ENCODE peak calls at places on chromosomes 1 and 21, in eight cellular contexts. I is cardiac fibroblast, A is esophagus muscularis mucosa, V is MM.1S, B is breast epithelium, W is upper lobe of right lung, X is H7, F is aorta. U is an unnamed sample.

GRCh38 chr1:54850737-54851136 is 36.3 kb downstream of the DHCR24 start:
- DNase-seq in V (no peak), I (peak; percentile 97), X (no peak), B (no peak), W (no peak), A (no peak), F (peak; percentile 61), U (no peak)

GRCh38 chr1:241900381-241900780 is 52.4 kb downstream of the EXO1 start:
- DNase-seq in I (no peak), V (no peak), W (no peak), F (no peak), B (no peak), A (peak; percentile 8), X (no peak), U (no peak)

GRCh38 chr1:229410370-229410691 is 23.6 kb downstream of the ACTA1 start:
- DNase-seq in X (no peak), W (no peak), F (no peak), A (no peak), V (no peak), B (no peak), I (no peak), U (no peak)

GRCh38 chr21:45162115-45162514 is 87.7 kb downstream of the ADARB1 start:
- DNase-seq in V (no peak), X (peak; percentile 13), F (no peak), I (no peak), W (no peak), A (peak; percentile 39), B (no peak), U (no peak)

GRCh38 chr1:26126321-26127084 is 14.9 kb downstream of the PDIK1L start:
- DNase-seq in I (peak; percentile 60), B (no peak), X (no peak), F (no peak), W (no peak), V (peak; percentile 93), A (no peak), U (peak; percentile 97)

GRCh38 chr1:145872421-145872891 is 13.2 kb downstream of the ANKRD35 start:
- DNase-seq in A (no peak), V (no peak), X (peak; percentile 81), F (peak; percentile 87), B (no peak), W (no peak), I (peak; percentile 56), U (no peak)

GRCh38 chr1:115813735-115814134 is 27.2 kb downstream of the NHLH2 start:
- DNase-seq in I (no peak), A (no peak), V (no peak), W (no peak), F (no peak), B (no peak), X (no peak), U (no peak)

GRCh38 chr1:82792151-82792550 is 991.4 kb downstream of the ADGRL2 start:
- DNase-seq in I (no peak), B (no peak), A (no peak), F (no peak), V (no peak), W (no peak), X (no peak), U (no peak)

GRCh38 chr21:35648512-35648911 is 411.8 kb downstream of the SETD4 start:
- DNase-seq in W (no peak), X (no peak), A (peak; percentile 53), F (no peak), B (no peak), I (no peak), V (peak; percentile 21), U (no peak)

GRCh38 chr1:115327270-115327669 is 10.8 kb downstream of the NGF start:
- DNase-seq in A (no peak), I (no peak), V (peak; percentile 11), B (no peak), W (no peak), F (no peak), X (no peak), U (no peak)

GRCh38 chr1:36092798-36093185 is 4.1 kb downstream of the ADPRS start:
- DNase-seq in W (no peak), A (no peak), B (no peak), X (peak; percentile 6), F (no peak), V (no peak), I (no peak), U (no peak)

GRCh38 chr1:199774433-199775089 is 252.9 kb upstream of the NR5A2 start:
- DNase-seq in A (no peak), F (no peak), V (no peak), B (no peak), X (no peak), W (no peak), I (no peak), U (no peak)

GRCh38 chr1:226557424-226557823 is 8.9 kb downstream of the STUM start:
- DNase-seq in A (no peak), X (no peak), I (no peak), V (no peak), B (no peak), F (no peak), W (no peak), U (no peak)

GRCh38 chr1:185156321-185156853 is 366 bp downstream of the TRMT1L start:
- DNase-seq in V (peak; percentile 46), F (no peak), B (peak; percentile 54), A (no peak), X (peak; percentile 61), W (no peak), I (no peak), U (no peak)

GRCh38 chr1:13935336-13935735 is 235.3 kb downstream of the PRDM2 start:
- DNase-seq in W (no peak), I (no peak), A (peak; percentile 90), F (no peak), B (no peak), V (no peak), X (no peak), U (no peak)

GRCh38 chr1:198143797-198144196 is 13.0 kb upstream of the NEK7 start:
- DNase-seq in A (no peak), W (no peak), B (no peak), V (peak; percentile 77), I (no peak), X (no peak), F (no peak), U (no peak)

GRCh38 chr1:113401728-113402127 is 11.4 kb downstream of the MAGI3 start:
- DNase-seq in B (no peak), I (no peak), W (no peak), F (no peak), A (no peak), V (no peak), X (no peak), U (no peak)

GRCh38 chr1:230211436-230212145 is 144.6 kb downstream of the GALNT2 start:
- DNase-seq in A (no peak), W (no peak), I (no peak), F (no peak), X (no peak), B (no peak), V (no peak), U (no peak)

GRCh38 chr1:47675721-47676120 is 237.9 kb downstream of the FOXD2 start:
- DNase-seq in F (no peak), V (no peak), I (no peak), X (no peak), W (peak; percentile 29), B (no peak), A (no peak), U (no peak)

GRCh38 chr1:87983841-87984240 is 655.2 kb downstream of the LMO4 start:
- DNase-seq in F (no peak), I (peak; percentile 45), B (no peak), V (no peak), W (no peak), X (no peak), A (no peak), U (no peak)
- H3K4me3 ChIP-seq in F (no peak overlapping the region), I (no peak overlapping the region), B (no peak overlapping the region), V (no peak overlapping the region), W (no peak overlapping the region), X (no peak overlapping the region), A (no peak overlapping the region), U (no peak overlapping the region)

GRCh38 chr1:245898581-245898980 is 608.5 kb downstream of the SMYD3 start:
- DNase-seq in F (no peak), B (no peak), X (no peak), I (no peak), W (no peak), A (no peak), V (no peak), U (no peak)
- H3K4me3 ChIP-seq in F (no peak overlapping the region), B (no peak overlapping the region), X (no peak overlapping the region), I (no peak overlapping the region), W (no peak overlapping the region), A (no peak overlapping the region), V (no peak overlapping the region), U (no peak overlapping the region)

DNA sequence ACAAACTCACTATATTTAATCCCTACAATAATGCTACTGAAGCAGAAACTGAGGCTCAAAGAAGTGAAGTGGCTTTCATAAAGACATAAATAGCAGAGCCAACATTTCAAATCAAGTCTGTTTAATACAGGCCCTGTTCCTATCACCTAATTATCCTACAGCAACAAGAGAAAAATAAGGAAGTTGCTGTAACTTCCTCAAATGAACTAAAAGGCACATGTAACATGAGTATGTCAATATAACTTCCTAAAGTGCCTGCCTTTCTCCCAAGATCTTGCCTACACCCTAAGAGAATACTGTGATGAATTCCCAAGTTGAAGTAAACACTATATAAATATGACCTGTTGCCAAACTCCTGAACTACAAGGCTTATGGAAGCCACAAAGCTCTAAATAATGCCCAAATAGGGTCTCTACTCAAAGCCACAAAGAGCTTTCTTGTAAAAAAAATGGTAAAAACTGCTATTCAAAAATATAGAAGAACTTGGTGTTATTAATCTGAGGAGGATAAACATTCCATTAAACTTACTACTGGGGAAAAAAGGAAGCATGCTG is 8.7 kb downstream of the BEND5 start:
- DNase-seq in B (no peak), F (no peak), I (no peak), V (no peak), X (no peak), W (no peak), A (no peak), U (no peak)
- H3K4me3 ChIP-seq in B (no peak overlapping the region), F (no peak overlapping the region), I (no peak overlapping the region), V (no peak overlapping the region), X (no peak overlapping the region), W (no peak overlapping the region), A (no peak overlapping the region), U (no peak overlapping the region)

DNA sequence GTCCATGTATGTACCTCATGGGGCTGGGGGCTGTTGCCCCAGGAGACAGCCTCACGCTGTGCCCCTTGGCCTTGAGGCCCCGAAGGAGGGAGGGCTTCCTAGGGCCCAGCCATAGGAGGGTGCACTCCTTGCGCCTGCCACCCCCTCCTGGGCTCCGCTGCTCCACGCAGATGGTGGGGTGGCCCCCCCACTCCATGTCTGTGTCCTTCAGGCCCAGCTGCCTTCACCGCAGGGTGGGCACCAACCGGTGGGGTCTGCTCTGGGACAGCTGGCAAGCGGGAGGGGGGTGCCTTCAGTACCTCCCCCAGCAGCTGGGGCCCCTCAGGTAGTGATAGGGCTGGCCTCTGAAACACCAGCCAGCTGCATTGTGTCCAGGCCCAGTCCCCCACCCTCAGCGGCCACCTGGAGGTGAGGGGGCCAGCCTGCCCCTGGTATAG is 309 bp downstream of the GJC2 start:
- DNase-seq in I (no peak), A (no peak), X (no peak), B (no peak), W (peak; percentile 58), F (no peak), V (no peak), U (no peak)
- H3K4me3 ChIP-seq in I (no peak overlapping the region), A (peak overlapping the region; percentile 49), X (no peak overlapping the region), B (peak overlapping the region; percentile 50), W (peak overlapping the region; percentile 44), F (no peak overlapping the region), V (no peak overlapping the region), U (no peak overlapping the region)

U was measured in Jurkat, Clone E6-1.